ENCODE peak calls at places on chromosomes 3 and 15, in ten cellular contexts. J is brain pericyte, F is bronchial epithelial cell, M is neural crest cell, W is amniotic stem cell, C is iPS-NIHi11, I is nucleus accumbens, H is cardiac muscle cell, T is NCI-H1694, D is AG04450. O is an unnamed sample.

GRCh38 chr3:110679235-110679634 is 392.4 kb upstream of the NECTIN3 start:
- DNase-seq in M (no peak), C (no peak), J (no peak), W (no peak), F (no peak), D (no peak), H (no peak), I (no peak), T (no peak), O (no peak)

GRCh38 chr3:20040476-20041196 is 390 bp downstream of the KAT2B start:
- DNase-seq in F (peak), W (peak), M (peak), J (peak), D (no peak), I (peak), C (peak), H (peak), T (no peak), O (peak)

GRCh38 chr3:162491957-162492356 is 995.3 kb downstream of the OTOL1 start:
- DNase-seq in C (no peak), H (no peak), F (no peak), D (no peak), W (no peak), M (no peak), T (no peak), J (no peak), I (no peak), O (no peak)

GRCh38 chr15:100383302-100384107 is 41.7 kb upstream of the ADAMTS17 start:
- DNase-seq in J (no peak), H (peak), F (peak), I (no peak), D (no peak), M (no peak), T (no peak), W (no peak), C (peak), O (peak)

GRCh38 chr3:4656059-4656458 is 162.9 kb downstream of the ITPR1 start:
- DNase-seq in T (peak), W (peak), F (peak), H (peak), I (peak), M (peak), C (peak), D (peak), J (peak), O (peak)

GRCh38 chr3:165815682-165816081 is 21.5 kb downstream of the BCHE start:
- DNase-seq in F (no peak), I (no peak), C (no peak), M (no peak), D (no peak), H (no peak), W (no peak), J (no peak), T (no peak), O (no peak)

GRCh38 chr3:81782585-81782984 is 21.1 kb upstream of the GBE1 start:
- DNase-seq in W (no peak), D (no peak), C (no peak), M (no peak), F (no peak), H (no peak), I (no peak), J (no peak), T (no peak), O (no peak)

GRCh38 chr3:177439729-177440269 is 242.5 kb upstream of the TBL1XR1 start:
- DNase-seq in J (no peak), I (no peak), T (no peak), M (no peak), C (no peak), W (no peak), F (no peak), H (no peak), D (no peak), O (no peak)

GRCh38 chr3:194104041-194104751 is 31.8 kb upstream of the HES1 start:
- DNase-seq in H (no peak), W (no peak), D (no peak), J (no peak), F (no peak), C (no peak), T (no peak), M (no peak), I (no peak), O (no peak)

GRCh38 chr3:74789111-74789510 is 174.7 kb upstream of the CNTN3 start:
- DNase-seq in C (no peak), W (no peak), D (no peak), M (no peak), H (no peak), T (no peak), F (peak), I (no peak), J (no peak), O (no peak)

GRCh38 chr15:48603123-48603500 is 42.4 kb downstream of the FBN1 start:
- DNase-seq in I (no peak), C (no peak), J (no peak), T (no peak), W (no peak), H (no peak), M (no peak), D (no peak), F (no peak), O (peak)

GRCh38 chr15:59140422-59141226 is 35.7 kb downstream of the CCNB2 start:
- DNase-seq in W (no peak), I (no peak), C (no peak), J (no peak), M (no peak), T (no peak), H (no peak), F (peak), D (no peak), O (no peak)

GRCh38 chr15:34239151-34239761 is 14.4 kb downstream of the EMC4 start:
- DNase-seq in I (no peak), J (no peak), T (no peak), F (peak), H (no peak), C (no peak), M (no peak), D (peak), W (peak), O (peak)

GRCh38 chr15:38873151-38873550 is 308.5 kb upstream of the RASGRP1 start:
- DNase-seq in T (no peak), D (no peak), C (no peak), F (no peak), M (no peak), W (no peak), I (no peak), J (no peak), H (no peak), O (peak)

GRCh38 chr3:124467980-124468902 is 262.0 kb upstream of the UMPS start:
- DNase-seq in T (peak), H (peak), C (peak), F (peak), I (peak), D (no peak), M (peak), W (no peak), J (peak), O (peak)

GRCh38 chr15:32642667-32643425 is 1.3 kb downstream of the SCG5 start:
- DNase-seq in M (no peak), F (no peak), I (no peak), C (no peak), J (no peak), H (no peak), T (no peak), D (no peak), W (no peak), O (peak)

GRCh38 chr3:38137615-38138346 is 680 bp upstream of the MYD88 start:
- DNase-seq in W (peak), F (no peak), J (no peak), H (no peak), T (no peak), D (no peak), C (no peak), I (no peak), M (peak), O (peak)

GRCh38 chr15:92908369-92909057 is 8.4 kb downstream of the CHD2 start:
- DNase-seq in D (no peak), C (no peak), H (no peak), M (no peak), T (no peak), W (no peak), J (no peak), F (no peak), I (no peak), O (no peak)

GRCh38 chr3:55330355-55330754 is 156.8 kb downstream of the WNT5A start:
- DNase-seq in F (peak), H (no peak), J (peak), C (no peak), T (no peak), I (no peak), M (no peak), D (peak), W (peak), O (no peak)

GRCh38 chr15:87752250-87752951 is 504.1 kb downstream of the NTRK3 start:
- DNase-seq in J (no peak), F (peak), I (no peak), M (no peak), H (no peak), T (no peak), C (no peak), D (peak), W (peak), O (no peak)

GRCh38 chr3:148937477-148937876 is 53.9 kb upstream of the GYG1 start:
- DNase-seq in J (no peak), M (no peak), H (no peak), D (no peak), I (no peak), F (no peak), T (no peak), W (no peak), C (no peak), O (no peak)

GRCh38 chr3:34229871-34230270 is 431.4 kb downstream of the PDCD6IP start:
- DNase-seq in M (no peak), F (no peak), C (no peak), I (no peak), D (no peak), J (no peak), T (no peak), H (peak), W (no peak), O (no peak)

GRCh38 chr3:196327405-196327804 is 9.4 kb upstream of the DYNLT2B start:
- DNase-seq in I (no peak), C (no peak), J (no peak), W (no peak), H (peak), D (no peak), M (no peak), F (no peak), T (no peak), O (peak)

GRCh38 chr3:116155830-116156229 is 289.5 kb downstream of the LSAMP start:
- DNase-seq in H (no peak), I (no peak), D (no peak), F (no peak), W (no peak), C (no peak), T (peak), M (no peak), J (no peak), O (no peak)

GRCh38 chr15:32905481-32905880 is 187.7 kb downstream of the GREM1 start:
- DNase-seq in J (no peak), I (no peak), W (no peak), C (no peak), H (no peak), F (no peak), M (no peak), T (no peak), D (no peak), O (no peak)

GRCh38 chr3:1164101-1164500 is 71.3 kb downstream of the CNTN6 start:
- DNase-seq in H (no peak), M (no peak), W (no peak), F (no peak), I (no peak), T (no peak), D (no peak), C (no peak), J (no peak), O (no peak)

GRCh38 chr15:37951999-37952398 is 17.6 kb downstream of the TMCO5A start:
- DNase-seq in M (no peak), W (no peak), I (no peak), F (no peak), T (no peak), D (no peak), H (no peak), J (no peak), C (no peak), O (no peak)

GRCh38 chr15:74781673-74782595 is at the start of gene CSK:
- DNase-seq in W (peak), C (peak), F (no peak), J (no peak), H (peak), M (peak), T (no peak), I (peak), D (no peak), O (peak)

GRCh38 chr3:181711325-181712135 is at the start of gene SOX2:
- DNase-seq in I (peak), W (no peak), T (peak), F (peak), D (no peak), J (no peak), M (peak), C (peak), H (peak), O (peak)

GRCh38 chr15:52309154-52309548 is 13.5 kb upstream of the MYO5C start:
- DNase-seq in C (no peak), W (no peak), D (no peak), H (no peak), M (no peak), J (no peak), F (no peak), I (no peak), T (no peak), O (no peak)

GRCh38 chr15:70064441-70064840 is 33.3 kb downstream of the TLE3 start:
- DNase-seq in W (no peak), F (no peak), H (no peak), I (no peak), D (no peak), C (no peak), M (no peak), J (no peak), T (no peak), O (no peak)

GRCh38 chr3:160403028-160403545 is 3.6 kb downstream of the SMC4 start:
- DNase-seq in W (no peak), I (no peak), J (no peak), C (no peak), D (no peak), H (no peak), M (no peak), T (no peak), F (no peak), O (no peak)

GRCh38 chr15:69757186-69757585 is 304.6 kb downstream of the RPLP1 start:
- DNase-seq in F (peak), H (no peak), J (no peak), T (no peak), D (no peak), C (no peak), M (no peak), W (no peak), I (no peak), O (no peak)

GRCh38 chr3:142448424-142448823 is 587 bp upstream of the XRN1 start:
- DNase-seq in W (no peak), D (no peak), F (no peak), T (no peak), H (no peak), I (no peak), C (peak), M (no peak), J (no peak), O (no peak)

GRCh38 chr15:70245932-70246622 is 148.4 kb upstream of the TLE3 start:
- DNase-seq in C (no peak), J (no peak), F (peak), T (no peak), D (no peak), H (no peak), M (no peak), W (no peak), I (no peak), O (no peak)

GRCh38 chr3:14144423-14145075 is 19.7 kb downstream of the TMEM43 start:
- DNase-seq in D (peak), C (peak), J (peak), M (no peak), T (no peak), W (peak), I (peak), H (peak), F (peak), O (peak)

GRCh38 chr3:66816110-66816761 is 181.9 kb upstream of the KBTBD8 start:
- DNase-seq in D (peak), C (peak), M (no peak), F (peak), H (peak), I (no peak), W (peak), T (peak), J (no peak), O (peak)

GRCh38 chr15:46848704-46849103 is 868.6 kb upstream of the SEMA6D start:
- DNase-seq in C (no peak), F (peak), M (no peak), W (no peak), H (no peak), T (no peak), J (no peak), I (no peak), D (no peak), O (no peak)

GRCh38 chr3:172675371-172676193 is 35.3 kb downstream of the NCEH1 start:
- DNase-seq in J (no peak), I (no peak), M (no peak), D (no peak), H (peak), W (no peak), C (peak), F (peak), T (peak), O (peak)